ENCODE peak calls at places on chromosomes 7 and 10, in seven cellular contexts. One of them, this sample, is unnamed.

GRCh38 chr7:151426486-151426905 is 13.4 kb downstream of the CRYGN start:
- DNase-seq in adrenal gland: peak; percentile 87
- DNase-seq in OCI-LY7: no peak
- DNase-seq in mammary epithelial cell: peak; percentile 65
- DNase-seq in CD8-positive, alpha-beta T cell: no peak
- DNase-seq in IMR-90: peak; percentile 93
- DNase-seq in kidney: no peak
- DNase-seq in this sample: no peak

GRCh38 chr7:144158861-144159260 is 24.4 kb upstream of the CTAGE4 start:
- DNase-seq in CD8-positive, alpha-beta T cell: no peak
- DNase-seq in adrenal gland: no peak
- DNase-seq in mammary epithelial cell: no peak
- DNase-seq in IMR-90: no peak
- DNase-seq in OCI-LY7: no peak
- DNase-seq in kidney: no peak
- DNase-seq in this sample: no peak

GRCh38 chr10:15571570-15571969 is 148.2 kb downstream of the ITGA8 start:
- DNase-seq in CD8-positive, alpha-beta T cell: no peak
- DNase-seq in adrenal gland: peak; percentile 70
- DNase-seq in kidney: peak; percentile 82
- DNase-seq in OCI-LY7: no peak
- DNase-seq in IMR-90: peak; percentile 55
- DNase-seq in mammary epithelial cell: no peak
- DNase-seq in this sample: peak; percentile 81

GRCh38 chr10:131079314-131079713 is 232.2 kb downstream of the TCERG1L start:
- DNase-seq in IMR-90: no peak
- DNase-seq in CD8-positive, alpha-beta T cell: no peak
- DNase-seq in kidney: no peak
- DNase-seq in adrenal gland: no peak
- DNase-seq in OCI-LY7: no peak
- DNase-seq in mammary epithelial cell: no peak
- DNase-seq in this sample: no peak

GRCh38 chr10:71268247-71268691 is 50.8 kb upstream of the SLC29A3 start:
- DNase-seq in adrenal gland: no peak
- DNase-seq in OCI-LY7: no peak
- DNase-seq in IMR-90: peak; percentile 63
- DNase-seq in kidney: no peak
- DNase-seq in mammary epithelial cell: no peak
- DNase-seq in CD8-positive, alpha-beta T cell: no peak
- DNase-seq in this sample: no peak

GRCh38 chr7:135979674-135980660 is 2.8 kb upstream of the MTPN start:
- DNase-seq in adrenal gland: no peak
- DNase-seq in OCI-LY7: no peak
- DNase-seq in kidney: no peak
- DNase-seq in mammary epithelial cell: peak; percentile 33
- DNase-seq in IMR-90: peak; percentile 63
- DNase-seq in CD8-positive, alpha-beta T cell: no peak
- DNase-seq in this sample: no peak

GRCh38 chr7:140008755-140009610 is 53.8 kb downstream of the PARP12 start:
- DNase-seq in adrenal gland: no peak
- DNase-seq in OCI-LY7: no peak
- DNase-seq in mammary epithelial cell: no peak
- DNase-seq in CD8-positive, alpha-beta T cell: no peak
- DNase-seq in kidney: peak; percentile 36
- DNase-seq in IMR-90: no peak
- DNase-seq in this sample: no peak

GRCh38 chr10:92284112-92284704 is 6.7 kb downstream of the CPEB3 start:
- DNase-seq in OCI-LY7: no peak
- DNase-seq in adrenal gland: no peak
- DNase-seq in kidney: no peak
- DNase-seq in CD8-positive, alpha-beta T cell: no peak
- DNase-seq in mammary epithelial cell: no peak
- DNase-seq in IMR-90: no peak
- DNase-seq in this sample: no peak

GRCh38 chr10:15320522-15321203 is 50.4 kb downstream of the FAM171A1 start:
- DNase-seq in mammary epithelial cell: no peak
- DNase-seq in OCI-LY7: no peak
- DNase-seq in kidney: no peak
- DNase-seq in CD8-positive, alpha-beta T cell: no peak
- DNase-seq in adrenal gland: no peak
- DNase-seq in IMR-90: no peak
- DNase-seq in this sample: no peak

GRCh38 chr7:55021951-55022617 is 3.3 kb downstream of the EGFR start:
- DNase-seq in kidney: no peak
- DNase-seq in OCI-LY7: no peak
- DNase-seq in mammary epithelial cell: peak; percentile 55
- DNase-seq in adrenal gland: no peak
- DNase-seq in IMR-90: no peak
- DNase-seq in CD8-positive, alpha-beta T cell: no peak
- DNase-seq in this sample: no peak

GRCh38 chr10:6278519-6279120 is 75.9 kb downstream of the PFKFB3 start:
- DNase-seq in CD8-positive, alpha-beta T cell: no peak
- DNase-seq in mammary epithelial cell: no peak
- DNase-seq in kidney: no peak
- DNase-seq in IMR-90: no peak
- DNase-seq in OCI-LY7: no peak
- DNase-seq in adrenal gland: no peak
- DNase-seq in this sample: no peak

GRCh38 chr10:1939016-1939415 is 201.7 kb upstream of the ADARB2 start:
- DNase-seq in mammary epithelial cell: no peak
- DNase-seq in OCI-LY7: no peak
- DNase-seq in CD8-positive, alpha-beta T cell: no peak
- DNase-seq in IMR-90: no peak
- DNase-seq in kidney: no peak
- DNase-seq in adrenal gland: no peak
- DNase-seq in this sample: no peak

GRCh38 chr10:79502561-79503309 is 9.6 kb upstream of the EIF5AL1 start:
- DNase-seq in OCI-LY7: no peak
- DNase-seq in IMR-90: no peak
- DNase-seq in CD8-positive, alpha-beta T cell: no peak
- DNase-seq in kidney: no peak
- DNase-seq in mammary epithelial cell: peak; percentile 23
- DNase-seq in adrenal gland: no peak
- DNase-seq in this sample: no peak

GRCh38 chr10:69382382-69383117 is 34.2 kb downstream of the TACR2 start:
- DNase-seq in mammary epithelial cell: peak; percentile 87
- DNase-seq in IMR-90: peak; percentile 95
- DNase-seq in kidney: no peak
- DNase-seq in OCI-LY7: no peak
- DNase-seq in adrenal gland: no peak
- DNase-seq in CD8-positive, alpha-beta T cell: no peak
- DNase-seq in this sample: no peak

GRCh38 chr7:18003286-18003685 is 24.4 kb downstream of the PRPS1L1 start:
- DNase-seq in CD8-positive, alpha-beta T cell: no peak
- DNase-seq in IMR-90: no peak
- DNase-seq in mammary epithelial cell: no peak
- DNase-seq in adrenal gland: no peak
- DNase-seq in kidney: no peak
- DNase-seq in OCI-LY7: no peak
- DNase-seq in this sample: no peak
- H3K4me3 ChIP-seq in CD8-positive, alpha-beta T cell: no peak overlapping the region
- H3K4me3 ChIP-seq in IMR-90: no peak overlapping the region
- H3K4me3 ChIP-seq in mammary epithelial cell: no peak overlapping the region
- H3K4me3 ChIP-seq in adrenal gland: no peak overlapping the region
- H3K4me3 ChIP-seq in kidney: no peak overlapping the region
- H3K4me3 ChIP-seq in OCI-LY7: no peak overlapping the region
- H3K4me3 ChIP-seq in this sample: no peak overlapping the region

GRCh38 chr10:95444792-95445191 is 116.4 kb downstream of the SORBS1 start:
- DNase-seq in mammary epithelial cell: no peak
- DNase-seq in adrenal gland: no peak
- DNase-seq in OCI-LY7: no peak
- DNase-seq in IMR-90: no peak
- DNase-seq in CD8-positive, alpha-beta T cell: no peak
- DNase-seq in kidney: no peak
- DNase-seq in this sample: no peak

GRCh38 chr10:95445837-95446347 is 115.3 kb downstream of the SORBS1 start:
- DNase-seq in CD8-positive, alpha-beta T cell: no peak
- DNase-seq in kidney: no peak
- DNase-seq in OCI-LY7: peak; percentile 58
- DNase-seq in adrenal gland: peak; percentile 70
- DNase-seq in IMR-90: peak; percentile 69
- DNase-seq in mammary epithelial cell: peak; percentile 69
- DNase-seq in this sample: no peak

GRCh38 chr10:95447733-95448132 is 113.4 kb downstream of the SORBS1 start:
- DNase-seq in OCI-LY7: no peak
- DNase-seq in kidney: no peak
- DNase-seq in mammary epithelial cell: no peak
- DNase-seq in adrenal gland: peak; percentile 46
- DNase-seq in CD8-positive, alpha-beta T cell: no peak
- DNase-seq in IMR-90: no peak
- DNase-seq in this sample: no peak

GRCh38 chr10:95443636-95444035 is 117.5 kb downstream of the SORBS1 start:
- DNase-seq in kidney: no peak
- DNase-seq in CD8-positive, alpha-beta T cell: no peak
- DNase-seq in adrenal gland: no peak
- DNase-seq in IMR-90: no peak
- DNase-seq in OCI-LY7: no peak
- DNase-seq in mammary epithelial cell: no peak
- DNase-seq in this sample: no peak

DNA sequence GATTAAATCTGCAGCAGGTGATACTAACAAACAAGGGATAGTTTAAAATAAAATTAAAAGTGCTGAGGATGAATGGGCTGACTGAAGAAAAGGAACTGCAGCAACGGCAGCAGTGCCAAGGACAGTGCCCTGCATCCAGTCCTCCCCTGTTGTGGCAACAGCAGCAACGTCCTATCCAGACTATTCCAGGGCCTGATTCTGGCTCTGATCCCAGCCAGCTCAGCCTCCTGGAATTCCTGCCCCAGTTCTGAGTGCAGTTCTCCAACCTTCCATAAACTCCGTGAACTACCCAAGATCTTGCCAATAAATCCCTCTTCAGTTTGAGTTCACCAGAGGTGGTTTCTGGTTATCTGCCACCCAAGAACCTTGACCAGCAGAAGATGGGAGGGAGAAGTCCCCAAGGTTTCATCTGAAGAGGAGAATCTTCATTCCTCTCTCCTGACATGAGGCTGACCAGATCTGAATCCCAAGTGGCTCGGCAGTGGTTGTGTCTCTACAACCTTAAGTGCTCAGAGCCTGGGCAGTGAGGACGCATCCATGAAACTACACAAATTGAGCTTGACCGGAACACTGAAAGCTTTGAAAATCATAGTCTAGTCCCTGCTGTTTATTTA is 115.8 kb downstream of the SORBS1 start:
- DNase-seq in IMR-90: peak; percentile 53
- DNase-seq in mammary epithelial cell: peak; percentile 70
- DNase-seq in CD8-positive, alpha-beta T cell: no peak
- DNase-seq in OCI-LY7: no peak
- DNase-seq in kidney: peak; percentile 84
- DNase-seq in adrenal gland: peak; percentile 88
- DNase-seq in this sample: no peak
- TF ChIP-seq CTCF in IMR-90: no peak
- TF ChIP-seq CTCF in mammary epithelial cell: no peak
- TF ChIP-seq CTCF in CD8-positive, alpha-beta T cell: no peak
- TF ChIP-seq CTCF in OCI-LY7: no peak
- TF ChIP-seq CTCF in kidney: no peak
- TF ChIP-seq CTCF in adrenal gland: no peak
- TF ChIP-seq CTCF in this sample: no peak

GRCh38 chr10:31706921-31707571 is 221.6 kb downstream of the ARHGAP12 start:
- DNase-seq in mammary epithelial cell: no peak
- DNase-seq in CD8-positive, alpha-beta T cell: no peak
- DNase-seq in OCI-LY7: no peak
- DNase-seq in kidney: no peak
- DNase-seq in adrenal gland: peak; percentile 48
- DNase-seq in IMR-90: no peak
- DNase-seq in this sample: no peak
- H3K27ac ChIP-seq in mammary epithelial cell: no peak overlapping the region
- H3K27ac ChIP-seq in CD8-positive, alpha-beta T cell: no peak overlapping the region
- H3K27ac ChIP-seq in OCI-LY7: no peak overlapping the region
- H3K27ac ChIP-seq in kidney: peak overlapping the region; percentile 75
- H3K27ac ChIP-seq in adrenal gland: peak overlapping the region; percentile 27
- H3K27ac ChIP-seq in IMR-90: peak overlapping the region; percentile 69
- H3K27ac ChIP-seq in this sample: peak overlapping the region; percentile 37

DNA sequence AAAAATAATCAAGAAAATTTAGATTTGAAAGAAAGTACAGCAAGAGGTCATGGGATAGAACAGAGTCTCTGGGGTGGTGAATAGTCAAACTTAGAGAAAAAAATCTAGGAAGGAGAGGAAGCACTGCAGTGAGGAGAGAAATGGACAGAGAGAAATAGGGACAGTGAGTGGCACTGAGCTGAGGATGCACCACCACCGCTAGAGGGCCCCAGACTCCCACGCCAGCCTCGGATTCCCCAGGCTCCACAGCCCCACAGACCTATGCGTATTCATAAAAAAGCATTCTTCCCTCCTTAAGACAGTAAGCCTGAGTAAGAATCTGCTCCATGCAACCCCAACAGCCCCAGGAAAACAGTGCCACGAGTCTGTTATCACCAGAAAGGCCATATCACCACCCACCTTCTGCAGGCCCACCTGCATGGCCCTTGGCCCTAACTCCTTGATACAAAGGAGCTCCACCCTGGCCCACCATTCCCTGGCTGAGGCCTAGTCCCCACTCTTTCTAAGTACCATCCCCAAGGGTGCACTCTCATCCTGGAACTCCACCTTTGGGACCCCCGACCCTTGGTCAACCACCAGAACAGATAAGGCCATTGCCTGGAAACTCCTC is 91.0 kb downstream of the ALOX5 start:
- DNase-seq in mammary epithelial cell: peak; percentile 47
- DNase-seq in CD8-positive, alpha-beta T cell: peak; percentile 85
- DNase-seq in kidney: peak; percentile 90
- DNase-seq in OCI-LY7: peak; percentile 82
- DNase-seq in adrenal gland: peak; percentile 88
- DNase-seq in IMR-90: peak; percentile 67
- DNase-seq in this sample: no peak
- H3K4me3 ChIP-seq in mammary epithelial cell: no peak overlapping the region
- H3K4me3 ChIP-seq in CD8-positive, alpha-beta T cell: no peak overlapping the region
- H3K4me3 ChIP-seq in kidney: no peak overlapping the region
- H3K4me3 ChIP-seq in OCI-LY7: peak overlapping the region; percentile 69
- H3K4me3 ChIP-seq in adrenal gland: no peak overlapping the region
- H3K4me3 ChIP-seq in IMR-90: no peak overlapping the region
- H3K4me3 ChIP-seq in this sample: no peak overlapping the region

GRCh38 chr10:33247221-33247907 is 87.1 kb downstream of the NRP1 start:
- DNase-seq in kidney: no peak
- DNase-seq in mammary epithelial cell: peak; percentile 51
- DNase-seq in OCI-LY7: no peak
- DNase-seq in IMR-90: no peak
- DNase-seq in adrenal gland: no peak
- DNase-seq in CD8-positive, alpha-beta T cell: no peak
- DNase-seq in this sample: no peak
- TF ChIP-seq CTCF in kidney: no peak
- TF ChIP-seq CTCF in mammary epithelial cell: no peak
- TF ChIP-seq CTCF in OCI-LY7: no peak
- TF ChIP-seq CTCF in IMR-90: no peak
- TF ChIP-seq CTCF in adrenal gland: no peak
- TF ChIP-seq CTCF in CD8-positive, alpha-beta T cell: no peak
- TF ChIP-seq CTCF in this sample: no peak

DNA sequence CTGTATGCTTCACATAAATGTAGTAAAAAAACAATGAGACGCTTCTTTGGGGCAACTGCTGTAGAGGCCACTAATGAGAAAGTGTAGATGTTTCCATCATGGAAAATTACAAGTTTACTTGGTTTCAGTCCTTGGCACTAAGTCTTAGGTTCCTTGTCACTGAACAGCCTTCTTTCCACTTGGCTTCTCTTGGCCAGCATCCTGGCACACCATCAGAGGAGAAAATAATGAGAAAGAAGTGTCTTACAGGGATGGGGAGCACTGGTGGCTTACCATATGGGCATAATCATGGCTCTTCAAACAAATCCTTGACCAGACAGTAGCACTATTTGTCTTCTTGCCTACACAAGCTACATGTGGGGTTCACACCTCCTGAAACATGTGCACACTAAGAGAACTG is 22.5 kb upstream of the SH3PXD2A start:
- DNase-seq in IMR-90: no peak
- DNase-seq in OCI-LY7: no peak
- DNase-seq in CD8-positive, alpha-beta T cell: no peak
- DNase-seq in mammary epithelial cell: no peak
- DNase-seq in adrenal gland: no peak
- DNase-seq in kidney: no peak
- DNase-seq in this sample: no peak
- H3K27ac ChIP-seq in IMR-90: no peak overlapping the region
- H3K27ac ChIP-seq in OCI-LY7: no peak overlapping the region
- H3K27ac ChIP-seq in CD8-positive, alpha-beta T cell: no peak overlapping the region
- H3K27ac ChIP-seq in mammary epithelial cell: no peak overlapping the region
- H3K27ac ChIP-seq in adrenal gland: no peak overlapping the region
- H3K27ac ChIP-seq in kidney: no peak overlapping the region
- H3K27ac ChIP-seq in this sample: no peak overlapping the region

This sample was measured in RWPE2.